ENCODE peak calls at places on chromosomes 16 and 17, in four cellular contexts. P is fibroblast of lung, C is AG04450, D is pancreas. K is an unnamed sample.

GRCh38 chr17:31131299-31131698 is 36.5 kb downstream of the NF1 start:
- DNase-seq in P (no peak), C (no peak), D (no peak), K (no peak)

GRCh38 chr17:73901661-73902415 is 257.6 kb upstream of the SDK2 start:
- DNase-seq in P (no peak), C (no peak), D (peak; percentile 35), K (peak; percentile 60)

GRCh38 chr16:52786105-52786504 is 239.2 kb upstream of the TOX3 start:
- DNase-seq in P (no peak), C (no peak), D (no peak), K (no peak)

GRCh38 chr16:6643083-6643686 is 689.5 kb upstream of the RBFOX1 start:
- DNase-seq in P (peak; percentile 59), C (peak; percentile 1), D (peak; percentile 59), K (no peak)

GRCh38 chr17:2405247-2405926 is 4.5 kb upstream of the MNT start:
- DNase-seq in P (peak; percentile 91), C (peak; percentile 82), D (no peak), K (no peak)

GRCh38 chr17:44807817-44808155 is 22.3 kb downstream of the GJC1 start:
- DNase-seq in P (no peak), C (no peak), D (no peak), K (no peak)

GRCh38 chr17:36641877-36642845 is 40.8 kb downstream of the MRM1 start:
- DNase-seq in P (no peak), C (no peak), D (no peak), K (no peak)

GRCh38 chr17:79026345-79027273 is 2.6 kb downstream of the C1QTNF1 start:
- DNase-seq in P (peak; percentile 74), C (no peak), D (no peak), K (no peak)

GRCh38 chr16:87086156-87086555 is 231.0 kb downstream of the C16orf95 start:
- DNase-seq in P (peak; percentile 12), C (no peak), D (no peak), K (no peak)

GRCh38 chr16:2023098-2023925 is 3.4 kb upstream of the NHERF2 start:
- DNase-seq in P (peak; percentile 84), C (peak; percentile 66), D (peak; percentile 97), K (peak; percentile 92)

GRCh38 chr17:81683208-81683583 is 401 bp downstream of the ARL16 start:
- DNase-seq in P (no peak), C (no peak), D (no peak), K (no peak)

GRCh38 chr16:2768403-2769089 is 8.5 kb downstream of the ELOB start:
- DNase-seq in P (no peak), C (no peak), D (no peak), K (no peak)

GRCh38 chr17:10754109-10754508 is 24.3 kb upstream of the TMEM220 start:
- DNase-seq in P (peak; percentile 16), C (no peak), D (peak; percentile 27), K (no peak)

GRCh38 chr17:81703747-81704654 is 834 bp downstream of the MRPL12 start:
- DNase-seq in P (no peak), C (no peak), D (no peak), K (no peak)

GRCh38 chr17:19387921-19388521 is 1.0 kb upstream of the MFAP4 start:
- DNase-seq in P (peak; percentile 91), C (no peak), D (no peak), K (peak; percentile 31)

GRCh38 chr16:54402270-54402669 is 115.7 kb upstream of the IRX3 start:
- DNase-seq in P (no peak), C (no peak), D (no peak), K (no peak)

GRCh38 chr17:72634621-72635020 is 457.9 kb downstream of the SLC39A11 start:
- DNase-seq in P (no peak), C (no peak), D (no peak), K (no peak)

GRCh38 chr17:72421128-72422092 is 300.6 kb downstream of the SOX9 start:
- DNase-seq in P (peak; percentile 84), C (peak; percentile 85), D (peak; percentile 89), K (peak; percentile 70)

GRCh38 chr17:37743875-37744632 is 805 bp downstream of the HNF1B start:
- DNase-seq in P (no peak), C (no peak), D (peak; percentile 50), K (peak; percentile 83)

GRCh38 chr17:80891096-80892018 is 100.3 kb upstream of the CHMP6 start:
- DNase-seq in P (peak; percentile 68), C (peak; percentile 29), D (no peak), K (peak; percentile 65)

GRCh38 chr16:66357523-66357928 is 9.0 kb upstream of the CDH5 start:
- DNase-seq in P (peak; percentile 85), C (peak; percentile 62), D (peak; percentile 45), K (no peak)

GRCh38 chr16:48684148-48684547 is 74.2 kb upstream of the N4BP1 start:
- DNase-seq in P (no peak), C (no peak), D (no peak), K (no peak)

GRCh38 chr16:1992475-1993292 is 2.9 kb downstream of the SYNGR3 start:
- DNase-seq in P (no peak), C (no peak), D (no peak), K (no peak)

GRCh38 chr17:62172492-62173291 is 107.6 kb upstream of the MED13 start:
- DNase-seq in P (no peak), C (no peak), D (no peak), K (no peak)

GRCh38 chr16:69419956-69420355 is 4.5 kb upstream of the CYB5B start:
- DNase-seq in P (no peak), C (no peak), D (no peak), K (no peak)

GRCh38 chr16:81261049-81261648 is 22.7 kb downstream of the BCO1 start:
- DNase-seq in P (no peak), C (no peak), D (no peak), K (no peak)

GRCh38 chr17:11580677-11581076 is 17.6 kb upstream of the DNAH9 start:
- DNase-seq in P (no peak), C (no peak), D (no peak), K (no peak)

GRCh38 chr17:2054740-2055493 is at the start of gene HIC1:
- DNase-seq in P (peak; percentile 76), C (no peak), D (peak; percentile 80), K (peak; percentile 96)

GRCh38 chr17:11515901-11516300 is 82.4 kb upstream of the DNAH9 start:
- DNase-seq in P (no peak), C (no peak), D (no peak), K (no peak)

GRCh38 chr16:705748-706188 is at the start of gene FBXL16:
- DNase-seq in P (no peak), C (no peak), D (no peak), K (no peak)
- H3K27ac ChIP-seq in P (no peak within 1 kb of the TSS), C (no peak within 1 kb of the TSS), D (no peak within 1 kb of the TSS), K (no peak within 1 kb of the TSS)

GRCh38 chr17:39699818-39700147 is at the start of gene ERBB2:
- DNase-seq in P (peak; percentile 73), C (peak; percentile 41), D (peak; percentile 69), K (peak; percentile 79)

GRCh38 chr17:39695089-39695474 is 4.8 kb upstream of the ERBB2 start:
- DNase-seq in P (no peak), C (no peak), D (no peak), K (no peak)

GRCh38 chr17:39697961-39698360 is 1.9 kb upstream of the ERBB2 start:
- DNase-seq in P (no peak), C (no peak), D (no peak), K (no peak)

GRCh38 chr17:39694593-39694992 is 5.3 kb upstream of the ERBB2 start:
- DNase-seq in P (no peak), C (no peak), D (no peak), K (no peak)

GRCh38 chr17:39696731-39697130 is 3.1 kb upstream of the ERBB2 start:
- DNase-seq in P (no peak), C (no peak), D (no peak), K (no peak)
- H3K4me3 ChIP-seq in P (no peak overlapping the region), C (no peak overlapping the region), D (no peak overlapping the region), K (no peak overlapping the region)

GRCh38 chr16:23836404-23837291 is 865 bp downstream of the PRKCB start:
- DNase-seq in P (no peak), C (no peak), D (no peak), K (peak; percentile 90)
- TF ChIP-seq CTCF in P (no peak), C (no peak), D (no peak), K (peak; percentile 1)

DNA sequence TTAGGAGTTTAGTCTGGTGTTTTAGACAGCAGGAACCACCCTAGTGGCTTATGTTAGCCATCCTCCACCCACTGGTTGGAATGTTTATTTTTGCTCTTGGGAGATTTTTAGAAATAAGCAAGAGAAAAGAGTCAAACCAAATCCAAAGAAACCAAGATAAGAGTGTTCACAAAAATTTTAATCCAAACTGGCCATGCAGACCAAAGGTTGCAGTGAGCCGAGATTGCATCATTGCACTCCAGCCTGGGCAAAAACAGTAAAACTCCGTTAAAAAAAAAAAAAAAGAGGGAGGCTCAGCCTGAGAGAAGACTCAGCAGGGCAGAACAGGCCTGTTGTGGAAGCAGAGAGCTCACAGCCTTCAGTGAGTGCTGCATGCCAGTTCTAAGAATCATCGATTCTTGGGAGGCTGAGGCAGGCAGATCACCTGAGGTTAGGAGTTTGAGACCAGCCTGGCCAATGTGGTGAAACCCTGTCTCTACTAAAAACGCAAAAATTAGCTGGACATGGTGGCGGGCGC is 12.2 kb upstream of the C16orf54 start:
- DNase-seq in P (peak; percentile 90), C (peak; percentile 47), D (no peak), K (no peak)
- H3K27ac ChIP-seq in P (no peak overlapping the region), C (peak overlapping the region; percentile 57), D (no peak overlapping the region), K (peak overlapping the region; percentile 39)

DNA sequence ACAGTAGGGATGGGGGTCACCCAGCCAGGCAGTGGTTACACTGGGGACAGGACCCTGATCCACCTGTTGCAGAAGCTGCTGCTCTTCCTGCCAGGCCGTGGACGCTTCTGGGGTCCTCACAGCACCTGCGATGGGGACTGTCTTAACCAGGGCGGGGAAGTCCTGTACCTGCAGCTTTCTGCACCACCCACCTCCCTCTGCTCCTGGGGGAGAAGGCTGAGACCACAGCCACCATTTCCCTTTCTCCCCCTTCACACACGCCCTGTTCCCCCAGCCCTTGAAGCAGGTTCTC is 25.8 kb downstream of the MRM3 start:
- DNase-seq in P (no peak), C (no peak), D (no peak), K (no peak)
- H3K4me3 ChIP-seq in P (no peak overlapping the region), C (no peak overlapping the region), D (no peak overlapping the region), K (no peak overlapping the region)

GRCh38 chr17:63943745-63944144 is 11.6 kb upstream of the CD79B start:
- DNase-seq in P (no peak), C (no peak), D (no peak), K (no peak)
- TF ChIP-seq CTCF in P (peak; percentile 13), C (peak; percentile 22), D (no peak), K (no peak)

GRCh38 chr17:7626956-7627249 is 718 bp downstream of the SAT2 start:
- DNase-seq in P (peak; percentile 10), C (no peak), D (no peak), K (no peak)
- H3K27ac ChIP-seq in P (peak overlapping the region; percentile 83), C (peak overlapping the region; percentile 31), D (peak overlapping the region; percentile 88), K (peak overlapping the region; percentile 83)

GRCh38 chr16:695355-696089 is 5.3 kb upstream of the WDR24 start:
- DNase-seq in P (no peak), C (no peak), D (peak; percentile 50), K (no peak)

GRCh38 chr16:693364-693763 is 3.2 kb upstream of the WDR24 start:
- DNase-seq in P (no peak), C (no peak), D (no peak), K (no peak)

GRCh38 chr16:693766-694165 is 3.6 kb upstream of the WDR24 start:
- DNase-seq in P (no peak), C (no peak), D (no peak), K (no peak)

GRCh38 chr16:694187-694862 is 4.1 kb upstream of the WDR24 start:
- DNase-seq in P (no peak), C (no peak), D (no peak), K (no peak)

GRCh38 chr16:694863-695354 is 4.7 kb upstream of the WDR24 start:
- DNase-seq in P (no peak), C (no peak), D (no peak), K (no peak)
- H3K4me3 ChIP-seq in P (no peak overlapping the region), C (no peak overlapping the region), D (peak overlapping the region; percentile 19), K (no peak overlapping the region)